ENCODE peak calls at places on chromosomes 5 and 9, in ten cellular contexts. Q is effector CD4-positive, alpha-beta T cell; K is right cardiac atrium; X is AG09309; G is GM19239; A is astrocyte of the spinal cord; B is T-helper 1 cell; F is CD4-positive, alpha-beta memory T cell; P is sciatic nerve; Z is non-pigmented ciliary epithelial cell. D is an unnamed sample.

GRCh38 chr9:121910491-121911040 is 182.5 kb downstream of the TTLL11 start:
- DNase-seq in Q (no peak), F (no peak), G (no peak), B (no peak), X (no peak), A (no peak), Z (no peak), K (no peak), P (no peak), D (no peak)

GRCh38 chr9:24464321-24464951 is 81.3 kb downstream of the IZUMO3 start:
- DNase-seq in B (no peak), F (no peak), A (peak), P (no peak), Z (peak), K (no peak), X (no peak), Q (no peak), G (no peak), D (no peak)

GRCh38 chr9:112130347-112130746 is 44.8 kb downstream of the SUSD1 start:
- DNase-seq in F (no peak), G (no peak), K (no peak), Z (no peak), Q (no peak), P (no peak), A (no peak), X (no peak), B (no peak), D (no peak)

GRCh38 chr9:125240649-125240999 is 519 bp downstream of the HSPA5 start:
- DNase-seq in G (no peak), K (peak), Z (no peak), A (peak), P (peak), B (no peak), X (no peak), Q (peak), F (peak), D (no peak)

GRCh38 chr5:72599519-72600400 is 92.5 kb upstream of the ZNF366 start:
- DNase-seq in B (no peak), G (no peak), K (no peak), F (no peak), X (no peak), A (peak), Q (no peak), Z (no peak), P (no peak), D (no peak)

GRCh38 chr9:73869261-73869660 is 627.9 kb upstream of the RORB start:
- DNase-seq in X (peak), A (peak), K (no peak), Q (no peak), B (no peak), P (no peak), Z (peak), F (peak), G (peak), D (peak)

GRCh38 chr5:6713274-6714181 is at the start of gene TENT4A:
- DNase-seq in B (peak), Q (peak), G (no peak), Z (no peak), K (peak), A (no peak), F (no peak), X (no peak), P (peak), D (peak)

GRCh38 chr5:130937046-130937445 is 228.0 kb downstream of the HINT1 start:
- DNase-seq in A (no peak), F (no peak), G (no peak), K (no peak), B (no peak), P (no peak), Z (no peak), Q (no peak), X (no peak), D (no peak)

GRCh38 chr9:70054546-70054945 is 10.9 kb downstream of the MAMDC2 start:
- DNase-seq in F (no peak), B (no peak), P (no peak), K (no peak), Q (no peak), Z (no peak), A (no peak), X (no peak), G (no peak), D (no peak)